ENCODE peak calls at places on chromosomes 6 and 20, in nine cellular contexts. N is HFFc6, U is coronary artery, D is H1, K is lower lobe of right lung, B is skeletal muscle cell, A is NCI-H1694 treated with DMSO at 0.1 percent for 48 hours, G is heart left ventricle, V is pons. F is an unnamed sample.

GRCh38 chr6:11730645-11731044 is 48.0 kb downstream of the ADTRP start:
- DNase-seq in N (no peak), U (no peak), D (no peak), K (no peak), B (no peak), A (no peak), G (no peak), V (no peak), F (no peak)

GRCh38 chr6:90251295-90251992 is 45.2 kb downstream of the BACH2 start:
- DNase-seq in N (no peak), U (no peak), D (no peak), K (no peak), B (no peak), A (no peak), G (no peak), V (no peak), F (no peak)

GRCh38 chr20:16040742-16041141 is 532.5 kb downstream of the KIF16B start:
- DNase-seq in N (no peak), U (no peak), D (no peak), K (no peak), B (no peak), A (no peak), G (no peak), V (no peak), F (no peak)

GRCh38 chr6:161536141-161536735 is 262.4 kb upstream of the AGPAT4 start:
- DNase-seq in N (no peak), U (no peak), D (no peak), K (no peak), B (no peak), A (no peak), G (no peak), V (no peak), F (no peak)

GRCh38 chr6:148972481-148972880 is 225.7 kb downstream of the UST start:
- DNase-seq in N (no peak), U (no peak), D (peak), K (peak), B (no peak), A (no peak), G (no peak), V (no peak), F (no peak)

GRCh38 chr6:78615430-78615904 is 251.9 kb upstream of the IRAK1BP1 start:
- DNase-seq in N (peak), U (no peak), D (no peak), K (no peak), B (no peak), A (no peak), G (no peak), V (no peak), F (no peak)

GRCh38 chr6:43702522-43703440 is 15.2 kb upstream of the MRPS18A start:
- DNase-seq in N (peak), U (peak), D (peak), K (peak), B (peak), A (no peak), G (peak), V (peak), F (peak)

GRCh38 chr6:1575213-1576041 is 34.3 kb upstream of the FOXC1 start:
- DNase-seq in N (no peak), U (no peak), D (no peak), K (no peak), B (peak), A (no peak), G (peak), V (peak), F (peak)

GRCh38 chr20:21147593-21147992 is 21.7 kb downstream of the KIZ start:
- DNase-seq in N (peak), U (no peak), D (no peak), K (no peak), B (peak), A (no peak), G (no peak), V (no peak), F (no peak)

GRCh38 chr20:17493173-17493572 is 38.0 kb downstream of the BFSP1 start:
- DNase-seq in N (no peak), U (no peak), D (no peak), K (no peak), B (no peak), A (no peak), G (no peak), V (no peak), F (no peak)

GRCh38 chr20:1301031-1301529 is 27.9 kb downstream of the SDCBP2 start:
- DNase-seq in N (peak), U (no peak), D (no peak), K (no peak), B (no peak), A (no peak), G (no peak), V (no peak), F (peak)

GRCh38 chr6:49555951-49556350 is 5.5 kb downstream of the C6orf141 start:
- DNase-seq in N (no peak), U (no peak), D (no peak), K (no peak), B (no peak), A (no peak), G (no peak), V (no peak), F (no peak)

GRCh38 chr6:99606670-99607415 is at the start of gene PRDM13:
- DNase-seq in N (no peak), U (peak), D (no peak), K (no peak), B (no peak), A (no peak), G (no peak), V (no peak), F (no peak)

GRCh38 chr6:41577865-41578713 is 31.9 kb downstream of the FOXP4 start:
- DNase-seq in N (peak), U (no peak), D (no peak), K (no peak), B (no peak), A (peak), G (no peak), V (peak), F (peak)